ENCODE peak calls at places on chromosomes 2 and 18, in ten cellular contexts. V is esophagus squamous epithelium, P is tibial nerve, L is ovary, A is transverse colon, Z is GM12878, N is adrenal gland, S is esophagus muscularis mucosa, K is spleen, T is IMR-90. D is an unnamed sample.

GRCh38 chr2:56522605-56523089 is 338.9 kb downstream of the CCDC85A start:
- DNase-seq in T (peak; percentile 2), S (no peak), P (no peak), Z (no peak), A (no peak), K (no peak), N (no peak), V (no peak), L (no peak), D (peak; percentile 74)

GRCh38 chr18:28126768-28127167 is 50.2 kb downstream of the CDH2 start:
- DNase-seq in A (no peak), T (no peak), V (no peak), L (no peak), P (no peak), N (no peak), K (no peak), S (no peak), Z (no peak), D (no peak)

GRCh38 chr2:30979822-30980245 is 158.4 kb downstream of the GALNT14 start:
- DNase-seq in V (no peak), P (no peak), T (peak; percentile 13), Z (no peak), L (no peak), N (no peak), K (no peak), S (no peak), A (no peak), D (no peak)

GRCh38 chr2:20186078-20186854 is 38.7 kb downstream of the SDC1 start:
- DNase-seq in A (peak; percentile 84), Z (no peak), V (no peak), P (peak; percentile 41), K (no peak), N (peak; percentile 78), T (peak; percentile 73), L (no peak), S (no peak), D (peak; percentile 56)

GRCh38 chr2:200089040-200089755 is 133.8 kb downstream of the MAIP1 start:
- DNase-seq in P (no peak), K (no peak), N (no peak), S (no peak), Z (no peak), L (no peak), V (no peak), T (peak; percentile 40), A (no peak), D (no peak)

GRCh38 chr2:134619250-134619649 is 99.5 kb downstream of the TMEM163 start:
- DNase-seq in Z (no peak), V (no peak), P (no peak), L (no peak), A (no peak), S (no peak), K (no peak), T (no peak), N (no peak), D (no peak)

GRCh38 chr2:120599064-120599463 is 136.6 kb upstream of the GLI2 start:
- DNase-seq in N (no peak), P (no peak), V (no peak), L (no peak), Z (no peak), A (no peak), K (peak; percentile 34), S (no peak), T (no peak), D (no peak)

GRCh38 chr2:12884713-12885282 is 168.1 kb downstream of the TRIB2 start:
- DNase-seq in K (no peak), P (peak; percentile 29), A (no peak), N (peak; percentile 32), V (no peak), Z (no peak), S (no peak), T (peak; percentile 54), L (no peak), D (peak; percentile 7)

DNA sequence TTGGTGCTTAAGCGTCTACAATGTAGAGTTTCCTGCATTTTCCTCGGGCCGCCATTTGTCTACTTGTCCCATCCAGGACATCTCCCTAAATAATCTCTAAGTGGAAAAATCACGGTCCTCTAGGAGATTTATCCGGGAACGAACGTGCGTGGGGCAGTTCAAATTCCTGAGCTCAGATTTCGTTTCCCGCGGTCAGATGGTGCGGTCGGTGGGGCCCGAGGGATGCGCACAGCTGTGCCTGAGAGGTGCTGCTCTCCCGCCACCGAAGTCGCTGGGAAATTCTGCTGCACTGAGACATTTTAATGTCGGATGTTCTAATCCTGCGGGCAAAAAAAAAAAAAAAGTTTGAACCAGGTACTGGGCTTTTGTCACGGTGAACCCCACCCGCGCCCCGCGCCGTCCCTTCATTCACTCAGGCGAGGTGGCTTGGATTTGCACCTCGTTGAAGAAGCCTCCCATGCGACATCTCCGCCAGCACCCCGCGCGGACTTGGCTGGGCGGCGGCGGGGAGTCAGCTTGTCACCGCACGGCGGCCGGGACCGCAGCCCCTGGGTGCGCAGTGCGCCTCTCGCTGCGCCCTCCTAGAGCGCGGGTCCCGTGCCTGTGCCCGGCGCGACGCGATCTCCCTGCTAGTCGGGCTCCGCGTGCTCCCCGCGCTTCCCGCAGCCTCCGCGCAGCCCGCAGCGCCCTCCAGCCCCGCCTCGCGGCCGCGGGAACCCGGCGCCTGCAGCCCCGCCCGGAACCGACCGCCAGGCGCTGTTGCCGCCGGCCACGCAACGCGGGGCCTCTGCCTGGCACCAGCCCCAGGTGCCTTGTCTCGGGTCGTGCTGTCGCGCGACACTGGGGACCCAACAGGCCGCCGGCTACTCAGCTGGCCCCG is 192.0 kb upstream of the TCF4 start:
- DNase-seq in S (no peak), T (peak; percentile 30), L (peak; percentile 43), V (no peak), K (peak; percentile 84), N (peak; percentile 28), P (no peak), A (peak; percentile 7), Z (no peak), D (peak; percentile 26)
- TF ChIP-seq CTCF in S (peak; percentile 43), T (peak; percentile 44), L (peak; percentile 59), V (peak; percentile 59), K (no peak), N (no peak), P (peak; percentile 22), A (no peak), Z (no peak), D (no peak)

GRCh38 chr18:22166070-22166972 is 3.1 kb upstream of the GATA6 start:
- DNase-seq in L (peak; percentile 83), Z (no peak), K (peak; percentile 78), S (no peak), A (peak; percentile 77), N (peak; percentile 78), T (no peak), V (no peak), P (no peak), D (peak; percentile 79)

GRCh38 chr18:22169011-22169888 is at the start of gene GATA6:
- DNase-seq in Z (no peak), K (peak; percentile 84), P (peak; percentile 58), V (no peak), N (peak; percentile 93), A (peak; percentile 91), L (peak; percentile 95), S (no peak), T (peak; percentile 91), D (peak; percentile 98)

GRCh38 chr18:22167091-22167470 is 2.3 kb upstream of the GATA6 start:
- DNase-seq in L (peak; percentile 57), A (no peak), K (no peak), V (no peak), Z (no peak), N (peak; percentile 42), S (no peak), P (no peak), T (no peak), D (peak; percentile 30)

GRCh38 chr18:22168360-22168921 is 948 bp upstream of the GATA6 start:
- DNase-seq in P (no peak), L (peak; percentile 47), V (no peak), T (no peak), Z (no peak), S (no peak), N (peak; percentile 65), K (no peak), A (peak; percentile 56), D (peak; percentile 59)

DNA sequence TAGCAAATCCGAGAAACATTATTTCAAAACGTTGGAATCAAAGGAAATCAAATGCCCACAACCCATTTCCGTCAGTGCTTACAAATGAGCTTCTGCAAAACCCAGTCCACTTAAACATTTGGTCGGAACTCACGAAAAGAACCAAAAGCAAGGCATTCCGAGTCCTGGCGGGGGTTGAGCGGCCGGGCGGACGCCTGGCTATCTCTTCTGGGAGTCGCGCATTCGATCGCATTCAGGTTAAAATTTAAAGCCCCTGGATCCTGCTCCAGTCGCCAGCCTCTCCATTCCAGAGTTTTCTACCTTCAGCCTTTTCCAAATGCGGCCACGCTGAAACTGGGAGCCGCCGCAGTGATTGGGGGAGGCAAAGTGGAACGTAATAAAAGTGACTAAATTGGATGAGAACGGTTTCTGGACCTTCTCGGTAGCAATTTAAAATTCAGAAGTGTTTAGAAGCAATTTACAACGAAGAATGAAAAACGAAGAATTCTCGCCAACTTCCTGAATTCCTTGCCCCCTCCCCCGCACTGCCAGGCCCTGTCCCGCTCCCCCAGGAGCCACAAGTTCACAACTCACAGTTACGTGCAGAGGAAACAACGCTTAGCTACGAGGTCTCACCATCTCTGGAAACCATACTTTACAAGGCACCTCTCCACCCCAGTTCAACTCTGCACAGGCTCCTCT is 1.8 kb upstream of the GATA6 start:
- DNase-seq in P (no peak), T (no peak), N (peak; percentile 48), S (no peak), K (no peak), L (peak; percentile 61), V (no peak), A (peak; percentile 60), Z (no peak), D (peak; percentile 66)
- TF ChIP-seq POLR2A in P (no peak), T (no peak), N (peak; percentile 54), S (no peak), K (peak; percentile 37), L (peak; percentile 36), V (no peak), A (peak; percentile 68), Z (no peak), D (peak; percentile 87)

GRCh38 chr2:131674174-131674507 is 146.5 kb downstream of the CCDC74A start:
- DNase-seq in N (no peak), V (no peak), T (no peak), K (no peak), L (no peak), Z (no peak), A (no peak), P (no peak), S (no peak), D (no peak)
- TF ChIP-seq CTCF in N (peak; percentile 33), V (no peak), T (no peak), K (peak; percentile 6), L (no peak), Z (no peak), A (no peak), P (no peak), S (no peak), D (no peak)

GRCh38 chr2:96828436-96828835 is 12.4 kb downstream of the CNNM3 start:
- DNase-seq in K (peak; percentile 68), L (no peak), A (no peak), Z (no peak), V (no peak), N (no peak), S (no peak), P (no peak), T (no peak), D (no peak)

GRCh38 chr2:96832401-96832750 is 11.4 kb downstream of the ANKRD23 start:
- DNase-seq in A (no peak), N (no peak), L (no peak), P (no peak), T (no peak), S (no peak), Z (no peak), K (no peak), V (no peak), D (no peak)

GRCh38 chr2:96831679-96832078 is 12.1 kb downstream of the ANKRD23 start:
- DNase-seq in S (no peak), P (no peak), T (no peak), A (no peak), N (no peak), V (no peak), Z (no peak), L (no peak), K (no peak), D (peak; percentile 63)

GRCh38 chr2:96828874-96829273 is 12.8 kb downstream of the CNNM3 start:
- DNase-seq in N (no peak), V (no peak), T (no peak), S (no peak), K (peak; percentile 59), P (no peak), Z (no peak), A (no peak), L (no peak), D (no peak)

GRCh38 chr2:96830064-96830562 is 13.7 kb downstream of the ANKRD23 start:
- DNase-seq in N (no peak), A (no peak), P (no peak), S (no peak), T (no peak), Z (no peak), V (no peak), L (no peak), K (peak; percentile 64), D (no peak)
- TF ChIP-seq POLR2A in N (no peak), A (no peak), P (no peak), S (no peak), T (no peak), Z (no peak), V (no peak), L (no peak), K (no peak), D (no peak)

D was measured in body of pancreas.